ENCODE peak calls at places on chromosome 6, in eight cellular contexts. C, D, X, T, N, Y, A and V are unnamed samples.

GRCh38 chr6:117188627-117189201 is 76.6 kb upstream of the VGLL2 start:
- DNase-seq in C (peak; percentile 28), D (peak; percentile 6), X (peak; percentile 34), T (peak; percentile 25), N (peak; percentile 10), Y (peak; percentile 24), A (no peak), V (peak; percentile 16)

GRCh38 chr6:4567141-4567540 is 209.1 kb upstream of the CDYL start:
- DNase-seq in C (peak; percentile 60), D (no peak), X (peak; percentile 85), T (no peak), N (no peak), Y (no peak), A (no peak), V (no peak)

GRCh38 chr6:43924222-43924702 is 154.3 kb downstream of the VEGFA start:
- DNase-seq in C (no peak), D (no peak), X (peak; percentile 69), T (peak; percentile 70), N (peak; percentile 47), Y (no peak), A (no peak), V (no peak)

GRCh38 chr6:52726193-52726542 is 37.1 kb downstream of the GSTA2 start:
- DNase-seq in C (no peak), D (no peak), X (no peak), T (no peak), N (no peak), Y (no peak), A (no peak), V (no peak)

GRCh38 chr6:163415176-163415619 is 680 bp downstream of the QKI start:
- DNase-seq in C (no peak), D (no peak), X (no peak), T (no peak), N (peak; percentile 74), Y (no peak), A (no peak), V (peak; percentile 49)

GRCh38 chr6:51410453-51410852 is 591.8 kb downstream of the TFAP2B start:
- DNase-seq in C (no peak), D (no peak), X (no peak), T (no peak), N (no peak), Y (no peak), A (no peak), V (no peak)

GRCh38 chr6:106885659-106886058 is 88.9 kb downstream of the CD24 start:
- DNase-seq in C (no peak), D (no peak), X (no peak), T (no peak), N (no peak), Y (no peak), A (peak; percentile 48), V (no peak)

GRCh38 chr6:90468080-90468479 is 118.8 kb downstream of the MAP3K7 start:
- DNase-seq in C (peak; percentile 65), D (no peak), X (peak; percentile 29), T (no peak), N (no peak), Y (no peak), A (no peak), V (no peak)

GRCh38 chr6:51167468-51167867 is 348.8 kb downstream of the TFAP2B start:
- DNase-seq in C (no peak), D (no peak), X (no peak), T (no peak), N (no peak), Y (peak; percentile 3), A (no peak), V (no peak)

GRCh38 chr6:3749991-3750323 is 1.6 kb downstream of the PXDC1 start:
- DNase-seq in C (peak; percentile 53), D (no peak), X (peak; percentile 91), T (no peak), N (no peak), Y (no peak), A (peak; percentile 81), V (no peak)

GRCh38 chr6:24900917-24901697 is 34.7 kb downstream of the RIPOR2 start:
- DNase-seq in C (no peak), D (no peak), X (no peak), T (no peak), N (no peak), Y (no peak), A (no peak), V (no peak)

GRCh38 chr6:131379951-131380350 is 193.1 kb upstream of the ARG1 start:
- DNase-seq in C (peak; percentile 42), D (no peak), X (peak; percentile 91), T (no peak), N (no peak), Y (no peak), A (peak; percentile 23), V (no peak)

GRCh38 chr6:132746049-132746448 is 11.7 kb downstream of the VNN2 start:
- DNase-seq in C (no peak), D (no peak), X (peak; percentile 31), T (no peak), N (no peak), Y (no peak), A (no peak), V (no peak)

GRCh38 chr6:60867548-60867947 is 1418.5 kb downstream of the KHDRBS2 start:
- DNase-seq in C (no peak), D (no peak), X (no peak), T (no peak), N (no peak), Y (no peak), A (no peak), V (no peak)

GRCh38 chr6:47029865-47030561 is 12.1 kb downstream of the ADGRF1 start:
- DNase-seq in C (no peak), D (no peak), X (no peak), T (no peak), N (no peak), Y (no peak), A (no peak), V (no peak)

GRCh38 chr6:19697744-19698290 is 139.4 kb upstream of the ID4 start:
- DNase-seq in C (peak; percentile 78), D (no peak), X (peak; percentile 91), T (peak; percentile 65), N (no peak), Y (no peak), A (no peak), V (no peak)

GRCh38 chr6:41268478-41268877 is 18.0 kb downstream of the TREM1 start:
- DNase-seq in C (no peak), D (no peak), X (no peak), T (no peak), N (no peak), Y (no peak), A (no peak), V (no peak)

GRCh38 chr6:15274696-15275387 is 29.0 kb downstream of the JARID2 start:
- DNase-seq in C (no peak), D (no peak), X (no peak), T (no peak), N (no peak), Y (no peak), A (no peak), V (no peak)

GRCh38 chr6:15269619-15270018 is 23.8 kb downstream of the JARID2 start:
- DNase-seq in C (no peak), D (no peak), X (no peak), T (no peak), N (no peak), Y (no peak), A (no peak), V (no peak)

GRCh38 chr6:15270402-15270801 is 24.5 kb downstream of the JARID2 start:
- DNase-seq in C (no peak), D (no peak), X (no peak), T (no peak), N (no peak), Y (no peak), A (no peak), V (no peak)

GRCh38 chr6:15276036-15276435 is 30.2 kb downstream of the JARID2 start:
- DNase-seq in C (no peak), D (no peak), X (no peak), T (no peak), N (no peak), Y (no peak), A (no peak), V (no peak)

DNA sequence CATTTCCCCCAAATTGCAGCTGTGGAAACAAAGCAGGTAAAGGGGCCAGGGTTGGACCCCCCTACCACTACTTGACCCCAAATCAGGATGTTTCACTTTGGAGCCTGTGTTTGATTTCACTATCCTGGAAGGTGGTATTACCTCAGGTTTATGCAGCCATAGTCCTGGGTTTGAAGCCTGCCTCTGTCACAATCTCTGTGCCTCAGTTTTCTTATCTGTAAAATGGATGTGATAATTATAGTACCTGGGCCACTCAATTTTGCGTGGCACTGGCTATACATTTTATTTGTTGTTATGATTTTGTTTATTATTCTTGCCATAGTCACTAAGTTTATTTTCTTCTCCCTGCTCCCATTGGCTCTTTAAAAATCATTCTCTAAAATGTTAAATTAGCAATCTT is 26.7 kb downstream of the JARID2 start:
- DNase-seq in C (no peak), D (no peak), X (no peak), T (no peak), N (no peak), Y (no peak), A (no peak), V (no peak)
- H3K79me2 ChIP-seq in C (peaks cover 98% of the 10 kb centered on the region), D (peaks cover 94% of the 10 kb centered on the region), X (peaks cover 100% of the 10 kb centered on the region), T (peaks cover 99% of the 10 kb centered on the region), N (peaks cover 58% of the 10 kb centered on the region), Y (peaks cover 100% of the 10 kb centered on the region), A (peaks cover 100% of the 10 kb centered on the region), V (peaks cover 51% of the 10 kb centered on the region)

DNA sequence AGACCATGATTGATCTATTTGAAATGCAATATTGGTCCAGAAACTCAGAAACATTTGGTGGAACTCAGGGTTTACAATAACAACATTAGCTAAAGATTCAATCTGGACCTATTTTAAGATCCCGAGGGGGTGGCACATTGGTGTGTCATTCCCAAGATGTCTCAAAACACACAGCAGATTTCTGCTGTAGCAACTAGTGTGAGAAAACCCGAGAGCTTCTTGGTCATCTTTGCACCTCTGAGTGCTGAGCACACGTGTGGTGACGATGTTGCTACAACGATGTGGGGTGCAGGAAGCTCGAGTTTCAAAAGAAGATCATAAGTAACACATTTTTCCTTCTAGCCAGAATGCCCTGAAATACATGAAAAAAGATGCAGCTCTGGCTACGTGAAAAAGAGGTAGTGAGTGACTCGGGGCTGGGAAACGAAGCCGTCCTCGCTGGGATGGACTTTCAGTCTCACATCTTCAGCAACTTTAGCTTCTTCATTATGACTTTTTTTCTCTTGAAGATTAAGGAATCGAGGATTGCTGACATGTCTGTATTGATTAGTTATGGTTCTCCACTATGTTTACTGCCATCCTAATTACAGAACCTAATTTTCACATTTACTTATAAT is 1.6 kb downstream of the RAMACL start:
- DNase-seq in C (no peak), D (no peak), X (peak; percentile 87), T (no peak), N (no peak), Y (no peak), A (no peak), V (no peak)
- H3K27ac ChIP-seq in C (no peak overlapping the region), D (no peak overlapping the region), X (peak overlapping the region; percentile 71), T (no peak overlapping the region), N (no peak overlapping the region), Y (no peak overlapping the region), A (no peak overlapping the region), V (no peak overlapping the region)

GRCh38 chr6:10591411-10592160 is 70.4 kb downstream of the GCNT2 start:
- DNase-seq in C (no peak), D (no peak), X (no peak), T (no peak), N (no peak), Y (no peak), A (no peak), V (no peak)
- TF ChIP-seq EZH2phosphoT487 in C (no peak), D (no peak), X (no peak), T (no peak), N (no peak), Y (no peak), A (no peak), V (no peak)

GRCh38 chr6:86192123-86192522 is 549.4 kb upstream of the SYNCRIP start:
- DNase-seq in C (peak; percentile 42), D (peak; percentile 16), X (peak; percentile 26), T (peak; percentile 36), N (no peak), Y (peak; percentile 31), A (peak; percentile 30), V (peak; percentile 30)

GRCh38 chr6:86193821-86194220 is 551.1 kb upstream of the SYNCRIP start:
- DNase-seq in C (no peak), D (no peak), X (no peak), T (no peak), N (no peak), Y (no peak), A (no peak), V (no peak)
- H3K79me2 ChIP-seq in C (no peaks in the 10 kb centered on the region), D (no peaks in the 10 kb centered on the region), X (no peaks in the 10 kb centered on the region), T (no peaks in the 10 kb centered on the region), N (no peaks in the 10 kb centered on the region), Y (no peaks in the 10 kb centered on the region), A (no peaks in the 10 kb centered on the region), V (no peaks in the 10 kb centered on the region)